ENCODE peak calls at places on chromosomes 1 and 21, in five cellular contexts. I, F, A, T and W are unnamed samples.

GRCh38 chr1:96425382-96426129 is 296.0 kb upstream of the PTBP2 start:
- DNase-seq in I (no peak), F (no peak), A (no peak), T (no peak), W (no peak)

GRCh38 chr1:112448937-112449629 is 53.1 kb downstream of the CTTNBP2NL start:
- DNase-seq in I (no peak), F (no peak), A (no peak), T (no peak), W (no peak)

GRCh38 chr21:44765231-44766013 is 36.2 kb downstream of the UBE2G2 start:
- DNase-seq in I (no peak), F (no peak), A (peak; percentile 88), T (no peak), W (peak; percentile 6)

GRCh38 chr1:31814631-31815306 is 1.1 kb downstream of the SPOCD1 start:
- DNase-seq in I (no peak), F (no peak), A (no peak), T (no peak), W (no peak)

GRCh38 chr21:33931799-33932390 is 16.3 kb upstream of the ATP5PO start:
- DNase-seq in I (no peak), F (no peak), A (no peak), T (no peak), W (peak; percentile 47)

GRCh38 chr1:84571150-84571535 is 3.1 kb downstream of the CTBS start:
- DNase-seq in I (no peak), F (no peak), A (no peak), T (no peak), W (peak; percentile 9)

GRCh38 chr1:3577300-3577699 is 34.0 kb downstream of the MEGF6 start:
- DNase-seq in I (no peak), F (no peak), A (no peak), T (no peak), W (no peak)

GRCh38 chr1:18175530-18176377 is 68.2 kb downstream of the IGSF21 start:
- DNase-seq in I (no peak), F (no peak), A (no peak), T (no peak), W (no peak)

GRCh38 chr1:159229896-159230295 is 25.2 kb downstream of the ACKR1 start:
- DNase-seq in I (peak; percentile 24), F (no peak), A (no peak), T (no peak), W (peak; percentile 33)

GRCh38 chr1:34695580-34695979 is 59.3 kb upstream of the GJB5 start:
- DNase-seq in I (no peak), F (no peak), A (no peak), T (no peak), W (no peak)

GRCh38 chr1:48109390-48110009 is 112.3 kb upstream of the TRABD2B start:
- DNase-seq in I (peak; percentile 43), F (peak; percentile 61), A (no peak), T (no peak), W (peak; percentile 55)

GRCh38 chr1:117392776-117393175 is 25.5 kb downstream of the MAN1A2 start:
- DNase-seq in I (no peak), F (no peak), A (no peak), T (no peak), W (no peak)

GRCh38 chr1:227058321-227058751 is 118.2 kb downstream of the COQ8A start:
- DNase-seq in I (peak; percentile 21), F (no peak), A (no peak), T (no peak), W (no peak)

GRCh38 chr1:17094664-17095063 is 24.6 kb downstream of the PADI2 start:
- DNase-seq in I (no peak), F (no peak), A (no peak), T (peak; percentile 35), W (no peak)

GRCh38 chr21:42107881-42108553 is 36.9 kb downstream of the UMODL1 start:
- DNase-seq in I (peak; percentile 51), F (peak; percentile 34), A (peak; percentile 80), T (no peak), W (peak; percentile 58)

GRCh38 chr21:36926989-36927695 is 39.3 kb downstream of the HLCS start:
- DNase-seq in I (peak; percentile 62), F (no peak), A (no peak), T (no peak), W (no peak)

GRCh38 chr1:24562625-24563024 is 6.7 kb downstream of the NCMAP start:
- DNase-seq in I (peak; percentile 30), F (no peak), A (no peak), T (no peak), W (no peak)

GRCh38 chr1:219500327-219500897 is 112.5 kb downstream of the ZC3H11B start:
- DNase-seq in I (no peak), F (no peak), A (no peak), T (no peak), W (no peak)

GRCh38 chr1:75134939-75135828 is 996 bp downstream of the LHX8 start:
- DNase-seq in I (peak; percentile 7), F (no peak), A (no peak), T (no peak), W (peak; percentile 54)

GRCh38 chr1:66598670-66599069 is 64.7 kb downstream of the SGIP1 start:
- DNase-seq in I (no peak), F (no peak), A (no peak), T (no peak), W (peak; percentile 49)

GRCh38 chr21:33355996-33356395 is 31.2 kb downstream of the IFNAR1 start:
- DNase-seq in I (no peak), F (no peak), A (no peak), T (no peak), W (no peak)

GRCh38 chr1:21149430-21149861 is 27.3 kb downstream of the EIF4G3 start:
- DNase-seq in I (peak; percentile 67), F (no peak), A (no peak), T (no peak), W (peak; percentile 91)

GRCh38 chr1:186374313-186375151 is 521 bp downstream of the TPR start:
- DNase-seq in I (peak; percentile 39), F (peak; percentile 54), A (peak; percentile 79), T (peak; percentile 19), W (peak; percentile 63)

GRCh38 chr1:195799016-195799415 is 809.2 kb downstream of the KCNT2 start:
- DNase-seq in I (no peak), F (no peak), A (no peak), T (no peak), W (no peak)

GRCh38 chr21:14581902-14582457 is 35.9 kb upstream of the SAMSN1 start:
- DNase-seq in I (no peak), F (no peak), A (no peak), T (no peak), W (no peak)

GRCh38 chr1:31400393-31400792 is 12.6 kb upstream of the SERINC2 start:
- DNase-seq in I (no peak), F (no peak), A (no peak), T (no peak), W (no peak)

GRCh38 chr1:218369688-218370511 is 24.8 kb downstream of the TGFB2 start:
- DNase-seq in I (no peak), F (no peak), A (no peak), T (no peak), W (no peak)

GRCh38 chr1:57163332-57163731 is 197.5 kb upstream of the C8B start:
- DNase-seq in I (no peak), F (no peak), A (no peak), T (no peak), W (no peak)

GRCh38 chr1:185650602-185651230 is 83.5 kb upstream of the HMCN1 start:
- DNase-seq in I (no peak), F (no peak), A (no peak), T (no peak), W (no peak)

GRCh38 chr1:196400478-196401453 is 207.5 kb downstream of the KCNT2 start:
- DNase-seq in I (no peak), F (peak; percentile 83), A (no peak), T (no peak), W (peak; percentile 93)

GRCh38 chr1:65503427-65503826 is 83.0 kb downstream of the LEPR start:
- DNase-seq in I (no peak), F (no peak), A (no peak), T (no peak), W (peak; percentile 11)

GRCh38 chr1:211741116-211741515 is 65.7 kb upstream of the NEK2 start:
- DNase-seq in I (peak; percentile 35), F (no peak), A (no peak), T (no peak), W (no peak)

DNA sequence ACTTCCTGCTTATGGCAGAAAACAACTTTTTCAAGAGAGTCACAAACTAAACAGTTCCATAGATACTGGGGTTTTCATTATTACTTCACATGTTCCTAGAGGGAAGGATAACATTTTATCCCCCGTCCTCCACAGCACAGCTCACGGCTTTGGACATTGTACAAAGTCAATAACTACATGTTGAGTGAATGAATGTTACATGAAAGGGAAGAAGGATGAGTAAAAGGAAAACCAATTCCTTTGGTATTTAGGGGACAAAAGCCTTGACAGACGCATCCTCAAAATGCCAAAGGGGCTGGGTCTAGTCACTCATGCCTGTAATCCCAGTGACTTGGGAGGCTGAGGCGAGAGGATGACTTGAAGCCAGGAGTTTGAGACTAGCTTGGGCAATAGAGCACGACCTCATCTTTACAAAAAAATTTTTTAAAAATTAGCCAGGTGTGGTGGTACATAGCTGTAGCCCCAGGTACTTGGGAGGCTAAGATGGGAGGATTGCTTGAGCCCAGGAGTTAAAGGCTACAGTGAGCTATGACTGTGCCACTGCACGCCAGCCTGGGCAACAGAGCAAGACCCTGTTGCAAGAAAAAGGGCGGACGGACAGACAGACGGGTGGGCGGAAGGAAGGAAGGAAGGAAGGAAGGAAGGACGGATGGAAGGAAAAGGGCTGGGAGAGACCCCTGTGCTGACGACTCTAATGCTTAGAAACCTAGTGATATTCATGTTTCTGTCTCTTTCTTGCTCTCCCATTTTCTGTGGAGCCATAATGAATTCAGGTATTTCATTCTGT is 14.6 kb downstream of the PI4KB start:
- DNase-seq in I (no peak), F (no peak), A (no peak), T (no peak), W (no peak)
- H3K27ac ChIP-seq in I (peak overlapping the region; percentile 64), F (no peak overlapping the region), A (peak overlapping the region; percentile 97), T (no peak overlapping the region), W (peak overlapping the region; percentile 81)

GRCh38 chr1:61182049-61182448 is 99.7 kb downstream of the NFIA start:
- DNase-seq in I (peak; percentile 38), F (no peak), A (no peak), T (no peak), W (peak; percentile 75)
- TF ChIP-seq MYC in I (no peak), F (no peak), A (no peak), T (no peak), W (no peak)

GRCh38 chr1:207815913-207816312 is 64.1 kb downstream of the CD46 start:
- DNase-seq in I (no peak), F (no peak), A (no peak), T (no peak), W (no peak)
- H3K27ac ChIP-seq in I (no peak overlapping the region), F (no peak overlapping the region), A (no peak overlapping the region), T (no peak overlapping the region), W (peak overlapping the region; percentile 0)

GRCh38 chr1:157429841-157430240 is 122.5 kb downstream of the FCRL5 start:
- DNase-seq in I (no peak), F (no peak), A (no peak), T (no peak), W (no peak)
- TF ChIP-seq MYC in I (no peak), F (no peak), A (no peak), T (no peak), W (no peak)